ENCODE peak calls at places on chromosome 4, in four cellular contexts. One of them, this sample, is unnamed.

GRCh38 chr4:40283968-40284367 is 51.2 kb upstream of the CHRNA9 start:
- DNase-seq in lung microvascular endothelial cell: no peak
- DNase-seq in effector CD4-positive, alpha-beta T cell: peak; percentile 81
- DNase-seq in astrocyte of the spinal cord: peak; percentile 80
- DNase-seq in this sample: peak; percentile 46

GRCh38 chr4:8210631-8211030 is 11.5 kb downstream of the SH3TC1 start:
- DNase-seq in astrocyte of the spinal cord: no peak
- DNase-seq in effector CD4-positive, alpha-beta T cell: no peak
- DNase-seq in lung microvascular endothelial cell: no peak
- DNase-seq in this sample: no peak

GRCh38 chr4:121034010-121034409 is 38.3 kb downstream of the NDNF start:
- DNase-seq in effector CD4-positive, alpha-beta T cell: no peak
- DNase-seq in lung microvascular endothelial cell: no peak
- DNase-seq in astrocyte of the spinal cord: peak; percentile 62
- DNase-seq in this sample: no peak

GRCh38 chr4:136302566-136302965 is 1229.7 kb downstream of the PCDH18 start:
- DNase-seq in effector CD4-positive, alpha-beta T cell: no peak
- DNase-seq in lung microvascular endothelial cell: no peak
- DNase-seq in astrocyte of the spinal cord: no peak
- DNase-seq in this sample: no peak

GRCh38 chr4:98583265-98583664 is 75.1 kb downstream of the TSPAN5 start:
- DNase-seq in lung microvascular endothelial cell: no peak
- DNase-seq in effector CD4-positive, alpha-beta T cell: no peak
- DNase-seq in astrocyte of the spinal cord: no peak
- DNase-seq in this sample: no peak

GRCh38 chr4:75490155-75490554 is 24.0 kb downstream of the RCHY1 start:
- DNase-seq in lung microvascular endothelial cell: peak; percentile 8
- DNase-seq in effector CD4-positive, alpha-beta T cell: no peak
- DNase-seq in astrocyte of the spinal cord: peak; percentile 48
- DNase-seq in this sample: no peak

GRCh38 chr4:2689825-2690700 is 66.1 kb downstream of the TNIP2 start:
- DNase-seq in lung microvascular endothelial cell: no peak
- DNase-seq in effector CD4-positive, alpha-beta T cell: no peak
- DNase-seq in astrocyte of the spinal cord: no peak
- DNase-seq in this sample: no peak

GRCh38 chr4:38060829-38061431 is 100.7 kb downstream of the PTTG2 start:
- DNase-seq in astrocyte of the spinal cord: peak; percentile 56
- DNase-seq in lung microvascular endothelial cell: no peak
- DNase-seq in effector CD4-positive, alpha-beta T cell: no peak
- DNase-seq in this sample: no peak

GRCh38 chr4:112060212-112060611 is 85.0 kb upstream of the FAM241A start:
- DNase-seq in lung microvascular endothelial cell: peak; percentile 43
- DNase-seq in astrocyte of the spinal cord: peak; percentile 10
- DNase-seq in effector CD4-positive, alpha-beta T cell: no peak
- DNase-seq in this sample: no peak

GRCh38 chr4:6474705-6475457 is 2.5 kb upstream of the PPP2R2C start:
- DNase-seq in astrocyte of the spinal cord: no peak
- DNase-seq in effector CD4-positive, alpha-beta T cell: no peak
- DNase-seq in lung microvascular endothelial cell: no peak
- DNase-seq in this sample: no peak

GRCh38 chr4:127355738-127356137 is 277.0 kb upstream of the INTU start:
- DNase-seq in effector CD4-positive, alpha-beta T cell: no peak
- DNase-seq in astrocyte of the spinal cord: peak; percentile 14
- DNase-seq in lung microvascular endothelial cell: no peak
- DNase-seq in this sample: no peak

GRCh38 chr4:579543-580175 is 3.6 kb upstream of the TMEM271 start:
- DNase-seq in effector CD4-positive, alpha-beta T cell: no peak
- DNase-seq in astrocyte of the spinal cord: no peak
- DNase-seq in lung microvascular endothelial cell: no peak
- DNase-seq in this sample: no peak

GRCh38 chr4:4457803-4458550 is 71.1 kb downstream of the NSG1 start:
- DNase-seq in astrocyte of the spinal cord: peak; percentile 79
- DNase-seq in lung microvascular endothelial cell: no peak
- DNase-seq in effector CD4-positive, alpha-beta T cell: no peak
- DNase-seq in this sample: no peak

This sample was measured in effector CD8-positive, alpha-beta T cell.